ENCODE peak calls at places on chromosomes 7 and 10, in nine cellular contexts. One of them, this sample, is unnamed.

GRCh38 chr10:36650274-36650673 is 475.1 kb upstream of the ANKRD30A start:
- DNase-seq in mammary epithelial cell: no peak
- DNase-seq in AG09309: no peak
- DNase-seq in CD8-positive, alpha-beta memory T cell: no peak
- DNase-seq in IMR-90: no peak
- DNase-seq in right cardiac atrium: no peak
- DNase-seq in left ventricle myocardium inferior: no peak
- DNase-seq in NT2/D1: no peak
- DNase-seq in A549: no peak
- DNase-seq in this sample: no peak

GRCh38 chr7:133910761-133911160 is 216.4 kb upstream of the LRGUK start:
- DNase-seq in mammary epithelial cell: no peak
- DNase-seq in CD8-positive, alpha-beta memory T cell: no peak
- DNase-seq in A549: no peak
- DNase-seq in IMR-90: no peak
- DNase-seq in NT2/D1: no peak
- DNase-seq in AG09309: no peak
- DNase-seq in left ventricle myocardium inferior: no peak
- DNase-seq in right cardiac atrium: no peak
- DNase-seq in this sample: no peak

GRCh38 chr10:36886303-36886891 is 239.0 kb upstream of the ANKRD30A start:
- DNase-seq in mammary epithelial cell: no peak
- DNase-seq in CD8-positive, alpha-beta memory T cell: no peak
- DNase-seq in NT2/D1: no peak
- DNase-seq in A549: no peak
- DNase-seq in IMR-90: no peak
- DNase-seq in AG09309: no peak
- DNase-seq in right cardiac atrium: no peak
- DNase-seq in left ventricle myocardium inferior: no peak
- DNase-seq in this sample: no peak

GRCh38 chr10:129912161-129912917 is 51.7 kb downstream of the EBF3 start:
- DNase-seq in A549: no peak
- DNase-seq in CD8-positive, alpha-beta memory T cell: no peak
- DNase-seq in IMR-90: peak
- DNase-seq in left ventricle myocardium inferior: no peak
- DNase-seq in mammary epithelial cell: no peak
- DNase-seq in AG09309: no peak
- DNase-seq in right cardiac atrium: no peak
- DNase-seq in NT2/D1: no peak
- DNase-seq in this sample: no peak

GRCh38 chr10:63553031-63553430 is 31.8 kb downstream of the REEP3 start:
- DNase-seq in IMR-90: peak
- DNase-seq in A549: peak
- DNase-seq in left ventricle myocardium inferior: no peak
- DNase-seq in AG09309: peak
- DNase-seq in CD8-positive, alpha-beta memory T cell: no peak
- DNase-seq in right cardiac atrium: no peak
- DNase-seq in NT2/D1: no peak
- DNase-seq in mammary epithelial cell: peak
- DNase-seq in this sample: peak

GRCh38 chr7:1859266-1860035 is 189.4 kb downstream of the ELFN1 start:
- DNase-seq in NT2/D1: no peak
- DNase-seq in AG09309: no peak
- DNase-seq in mammary epithelial cell: no peak
- DNase-seq in CD8-positive, alpha-beta memory T cell: no peak
- DNase-seq in A549: no peak
- DNase-seq in left ventricle myocardium inferior: no peak
- DNase-seq in right cardiac atrium: peak
- DNase-seq in IMR-90: no peak
- DNase-seq in this sample: no peak

GRCh38 chr7:70694357-70694908 is 437.5 kb upstream of the GALNT17 start:
- DNase-seq in mammary epithelial cell: peak
- DNase-seq in left ventricle myocardium inferior: peak
- DNase-seq in A549: peak
- DNase-seq in NT2/D1: no peak
- DNase-seq in right cardiac atrium: peak
- DNase-seq in IMR-90: peak
- DNase-seq in AG09309: no peak
- DNase-seq in CD8-positive, alpha-beta memory T cell: peak
- DNase-seq in this sample: peak

GRCh38 chr7:44309271-44310091 is 15.9 kb downstream of the CAMK2B start:
- DNase-seq in mammary epithelial cell: no peak
- DNase-seq in left ventricle myocardium inferior: peak
- DNase-seq in right cardiac atrium: peak
- DNase-seq in NT2/D1: peak
- DNase-seq in IMR-90: peak
- DNase-seq in A549: no peak
- DNase-seq in AG09309: no peak
- DNase-seq in CD8-positive, alpha-beta memory T cell: no peak
- DNase-seq in this sample: peak

GRCh38 chr7:2943851-2944601 is 99.6 kb downstream of the CARD11 start:
- DNase-seq in right cardiac atrium: no peak
- DNase-seq in A549: no peak
- DNase-seq in CD8-positive, alpha-beta memory T cell: no peak
- DNase-seq in mammary epithelial cell: no peak
- DNase-seq in IMR-90: no peak
- DNase-seq in AG09309: no peak
- DNase-seq in NT2/D1: no peak
- DNase-seq in left ventricle myocardium inferior: no peak
- DNase-seq in this sample: no peak

GRCh38 chr10:14603539-14604102 is 171.1 kb downstream of the FAM107B start:
- DNase-seq in A549: no peak
- DNase-seq in NT2/D1: no peak
- DNase-seq in right cardiac atrium: no peak
- DNase-seq in AG09309: no peak
- DNase-seq in IMR-90: no peak
- DNase-seq in left ventricle myocardium inferior: no peak
- DNase-seq in mammary epithelial cell: no peak
- DNase-seq in CD8-positive, alpha-beta memory T cell: peak
- DNase-seq in this sample: no peak

GRCh38 chr10:63257784-63258183 is 124.7 kb downstream of the NRBF2 start:
- DNase-seq in A549: no peak
- DNase-seq in left ventricle myocardium inferior: no peak
- DNase-seq in CD8-positive, alpha-beta memory T cell: no peak
- DNase-seq in AG09309: no peak
- DNase-seq in mammary epithelial cell: no peak
- DNase-seq in NT2/D1: no peak
- DNase-seq in IMR-90: no peak
- DNase-seq in right cardiac atrium: no peak
- DNase-seq in this sample: no peak

GRCh38 chr7:7772385-7772784 is 54.0 kb upstream of the RPA3 start:
- DNase-seq in CD8-positive, alpha-beta memory T cell: no peak
- DNase-seq in IMR-90: peak
- DNase-seq in mammary epithelial cell: peak
- DNase-seq in A549: no peak
- DNase-seq in right cardiac atrium: no peak
- DNase-seq in NT2/D1: no peak
- DNase-seq in AG09309: no peak
- DNase-seq in left ventricle myocardium inferior: no peak
- DNase-seq in this sample: no peak

GRCh38 chr10:77501152-77501845 is 136.3 kb downstream of the KCNMA1 start:
- DNase-seq in AG09309: peak
- DNase-seq in left ventricle myocardium inferior: no peak
- DNase-seq in CD8-positive, alpha-beta memory T cell: no peak
- DNase-seq in mammary epithelial cell: peak
- DNase-seq in NT2/D1: no peak
- DNase-seq in A549: peak
- DNase-seq in right cardiac atrium: peak
- DNase-seq in IMR-90: peak
- DNase-seq in this sample: peak

GRCh38 chr7:42237891-42238531 is 1.0 kb upstream of the GLI3 start:
- DNase-seq in IMR-90: peak
- DNase-seq in CD8-positive, alpha-beta memory T cell: no peak
- DNase-seq in mammary epithelial cell: no peak
- DNase-seq in AG09309: no peak
- DNase-seq in A549: no peak
- DNase-seq in NT2/D1: peak
- DNase-seq in left ventricle myocardium inferior: peak
- DNase-seq in right cardiac atrium: peak
- DNase-seq in this sample: peak

GRCh38 chr10:37675449-37675848 is 182.0 kb downstream of the ZNF248 start:
- DNase-seq in mammary epithelial cell: no peak
- DNase-seq in CD8-positive, alpha-beta memory T cell: no peak
- DNase-seq in left ventricle myocardium inferior: no peak
- DNase-seq in IMR-90: no peak
- DNase-seq in NT2/D1: no peak
- DNase-seq in A549: no peak
- DNase-seq in AG09309: no peak
- DNase-seq in right cardiac atrium: no peak
- DNase-seq in this sample: no peak

GRCh38 chr7:2738766-2739549 is 51.0 kb downstream of the AMZ1 start:
- DNase-seq in mammary epithelial cell: no peak
- DNase-seq in IMR-90: no peak
- DNase-seq in NT2/D1: no peak
- DNase-seq in A549: no peak
- DNase-seq in AG09309: no peak
- DNase-seq in CD8-positive, alpha-beta memory T cell: no peak
- DNase-seq in right cardiac atrium: peak
- DNase-seq in left ventricle myocardium inferior: no peak
- DNase-seq in this sample: no peak

GRCh38 chr7:157493776-157494175 is 157.0 kb downstream of the DNAJB6 start:
- DNase-seq in left ventricle myocardium inferior: no peak
- DNase-seq in A549: no peak
- DNase-seq in mammary epithelial cell: no peak
- DNase-seq in NT2/D1: no peak
- DNase-seq in CD8-positive, alpha-beta memory T cell: no peak
- DNase-seq in AG09309: no peak
- DNase-seq in right cardiac atrium: no peak
- DNase-seq in IMR-90: no peak
- DNase-seq in this sample: no peak

GRCh38 chr10:3048114-3049019 is 19.0 kb upstream of the PFKP start:
- DNase-seq in AG09309: peak
- DNase-seq in mammary epithelial cell: no peak
- DNase-seq in CD8-positive, alpha-beta memory T cell: no peak
- DNase-seq in A549: no peak
- DNase-seq in NT2/D1: no peak
- DNase-seq in right cardiac atrium: peak
- DNase-seq in left ventricle myocardium inferior: no peak
- DNase-seq in IMR-90: peak
- DNase-seq in this sample: no peak

GRCh38 chr10:78405781-78406180 is 372.1 kb downstream of the RPS24 start:
- DNase-seq in mammary epithelial cell: no peak
- DNase-seq in AG09309: no peak
- DNase-seq in left ventricle myocardium inferior: no peak
- DNase-seq in right cardiac atrium: peak
- DNase-seq in CD8-positive, alpha-beta memory T cell: no peak
- DNase-seq in NT2/D1: no peak
- DNase-seq in IMR-90: no peak
- DNase-seq in A549: no peak
- DNase-seq in this sample: no peak

GRCh38 chr7:41685684-41686083 is 17.2 kb downstream of the INHBA start:
- DNase-seq in NT2/D1: no peak
- DNase-seq in mammary epithelial cell: peak
- DNase-seq in A549: no peak
- DNase-seq in right cardiac atrium: no peak
- DNase-seq in left ventricle myocardium inferior: no peak
- DNase-seq in IMR-90: peak
- DNase-seq in CD8-positive, alpha-beta memory T cell: no peak
- DNase-seq in AG09309: no peak
- DNase-seq in this sample: no peak

GRCh38 chr7:142478479-142479220 is 220.8 kb upstream of the PRSS58 start:
- DNase-seq in mammary epithelial cell: peak
- DNase-seq in left ventricle myocardium inferior: no peak
- DNase-seq in right cardiac atrium: no peak
- DNase-seq in NT2/D1: peak
- DNase-seq in IMR-90: peak
- DNase-seq in A549: peak
- DNase-seq in CD8-positive, alpha-beta memory T cell: no peak
- DNase-seq in AG09309: no peak
- DNase-seq in this sample: peak

GRCh38 chr10:93067443-93068365 is 6.0 kb upstream of the CYP26A1 start:
- DNase-seq in CD8-positive, alpha-beta memory T cell: no peak
- DNase-seq in A549: no peak
- DNase-seq in right cardiac atrium: no peak
- DNase-seq in mammary epithelial cell: no peak
- DNase-seq in AG09309: no peak
- DNase-seq in IMR-90: no peak
- DNase-seq in left ventricle myocardium inferior: no peak
- DNase-seq in NT2/D1: no peak
- DNase-seq in this sample: no peak
- H3K4me3 ChIP-seq in CD8-positive, alpha-beta memory T cell: no peak
- H3K4me3 ChIP-seq in A549: peak
- H3K4me3 ChIP-seq in right cardiac atrium: no peak
- H3K4me3 ChIP-seq in mammary epithelial cell: no peak
- H3K4me3 ChIP-seq in AG09309: no peak
- H3K4me3 ChIP-seq in IMR-90: no peak
- H3K4me3 ChIP-seq in left ventricle myocardium inferior: peak
- H3K4me3 ChIP-seq in NT2/D1: peak
- H3K4me3 ChIP-seq in this sample: no peak

GRCh38 chr7:82594665-82595064 is 151.1 kb upstream of the CACNA2D1 start:
- DNase-seq in IMR-90: no peak
- DNase-seq in AG09309: no peak
- DNase-seq in CD8-positive, alpha-beta memory T cell: no peak
- DNase-seq in NT2/D1: peak
- DNase-seq in A549: no peak
- DNase-seq in left ventricle myocardium inferior: no peak
- DNase-seq in mammary epithelial cell: no peak
- DNase-seq in right cardiac atrium: no peak
- DNase-seq in this sample: no peak
- H3K4me3 ChIP-seq in IMR-90: no peak
- H3K4me3 ChIP-seq in AG09309: no peak
- H3K4me3 ChIP-seq in CD8-positive, alpha-beta memory T cell: no peak
- H3K4me3 ChIP-seq in NT2/D1: no peak
- H3K4me3 ChIP-seq in A549: no peak
- H3K4me3 ChIP-seq in left ventricle myocardium inferior: no peak
- H3K4me3 ChIP-seq in mammary epithelial cell: no peak
- H3K4me3 ChIP-seq in right cardiac atrium: peak
- H3K4me3 ChIP-seq in this sample: no peak

DNA sequence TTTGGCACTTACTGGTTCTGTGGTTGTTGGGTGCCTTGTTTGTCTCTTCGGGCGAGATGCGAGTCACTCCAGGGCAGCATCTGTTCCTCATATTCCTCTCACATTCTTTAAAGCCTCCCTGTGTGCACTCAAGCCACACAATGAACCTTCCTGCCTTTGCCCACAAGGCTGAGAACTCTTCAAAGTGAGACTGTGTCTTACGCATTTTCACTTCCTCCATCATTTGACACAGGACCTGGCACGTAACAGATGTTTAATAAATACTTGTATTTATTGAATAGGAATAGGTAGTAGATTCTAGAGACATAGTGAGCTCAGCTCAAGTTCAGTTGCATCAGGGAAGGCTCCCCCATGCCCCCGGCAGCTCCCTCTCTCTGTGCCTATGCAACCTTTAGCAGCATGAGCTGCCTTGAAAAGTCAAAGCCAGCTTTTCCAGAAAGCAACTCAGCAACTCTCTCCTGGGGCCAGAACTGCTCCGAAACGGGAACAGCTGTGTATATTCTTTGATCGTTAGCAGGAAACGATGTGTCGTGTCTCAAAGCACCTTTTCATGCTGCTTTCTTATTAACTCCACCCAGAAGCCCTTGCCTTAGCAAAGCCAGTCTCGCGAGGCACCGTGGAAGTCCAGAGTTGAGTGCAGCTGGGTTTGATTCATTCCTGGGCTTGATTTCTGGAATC is 97.5 kb downstream of the PFKFB3 start:
- DNase-seq in AG09309: peak
- DNase-seq in mammary epithelial cell: peak
- DNase-seq in left ventricle myocardium inferior: no peak
- DNase-seq in CD8-positive, alpha-beta memory T cell: peak
- DNase-seq in IMR-90: peak
- DNase-seq in right cardiac atrium: no peak
- DNase-seq in A549: peak
- DNase-seq in NT2/D1: no peak
- DNase-seq in this sample: peak
- H3K4me3 ChIP-seq in AG09309: no peak
- H3K4me3 ChIP-seq in mammary epithelial cell: no peak
- H3K4me3 ChIP-seq in left ventricle myocardium inferior: no peak
- H3K4me3 ChIP-seq in CD8-positive, alpha-beta memory T cell: peak
- H3K4me3 ChIP-seq in IMR-90: no peak
- H3K4me3 ChIP-seq in right cardiac atrium: no peak
- H3K4me3 ChIP-seq in A549: no peak
- H3K4me3 ChIP-seq in NT2/D1: no peak
- H3K4me3 ChIP-seq in this sample: no peak

GRCh38 chr10:114698271-114699185 is 40.5 kb upstream of the ABLIM1 start:
- DNase-seq in A549: no peak
- DNase-seq in NT2/D1: no peak
- DNase-seq in CD8-positive, alpha-beta memory T cell: no peak
- DNase-seq in left ventricle myocardium inferior: no peak
- DNase-seq in AG09309: no peak
- DNase-seq in mammary epithelial cell: no peak
- DNase-seq in right cardiac atrium: no peak
- DNase-seq in IMR-90: peak
- DNase-seq in this sample: no peak
- H3K4me3 ChIP-seq in A549: no peak
- H3K4me3 ChIP-seq in NT2/D1: no peak
- H3K4me3 ChIP-seq in CD8-positive, alpha-beta memory T cell: no peak
- H3K4me3 ChIP-seq in left ventricle myocardium inferior: no peak
- H3K4me3 ChIP-seq in AG09309: no peak
- H3K4me3 ChIP-seq in mammary epithelial cell: no peak
- H3K4me3 ChIP-seq in right cardiac atrium: no peak
- H3K4me3 ChIP-seq in IMR-90: no peak
- H3K4me3 ChIP-seq in this sample: no peak

This sample was measured in fibroblast of villous mesenchyme.